ENCODE peak calls at places on chromosomes 12 and 14, in four cellular contexts. P, U, R and A are unnamed samples. For H3K4me1 and H3K27me3, the result is how much of the 10 kb centered on the place peaks cover.

GRCh38 chr12:62840311-62840710 is 94.6 kb downstream of the PPM1H start:
- DNase-seq in P (no peak), U (no peak), R (no peak), A (no peak)

GRCh38 chr12:116484807-116485206 is 74.4 kb upstream of the MAP1LC3B2 start:
- DNase-seq in U (no peak), P (peak), R (no peak), A (no peak)

GRCh38 chr14:93997082-93997481 is at the start of gene CCDC197:
- DNase-seq in R (no peak), U (no peak), P (no peak), A (no peak)

GRCh38 chr14:61203059-61203753 is 77.9 kb downstream of the TMEM30B start:
- DNase-seq in U (no peak), R (no peak), P (no peak), A (no peak)

GRCh38 chr12:68876471-68876870 is 56.5 kb downstream of the CPM start:
- DNase-seq in P (no peak), U (no peak), R (no peak), A (no peak)

GRCh38 chr12:17954788-17955187 is 135.2 kb downstream of the RERGL start:
- DNase-seq in U (no peak), P (no peak), R (no peak), A (no peak)

GRCh38 chr14:96905825-96906224 is 108.6 kb downstream of the VRK1 start:
- DNase-seq in U (no peak), R (no peak), P (no peak), A (no peak)

GRCh38 chr12:97912943-97913342 is 450.3 kb downstream of the RMST start:
- DNase-seq in P (peak), U (no peak), R (no peak), A (no peak)

GRCh38 chr12:34402899-34403705 is 380.8 kb downstream of the ALG10 start:
- DNase-seq in P (no peak), R (no peak), U (peak), A (no peak)

GRCh38 chr12:71440393-71441349 is 1.1 kb downstream of the LGR5 start:
- DNase-seq in P (no peak), U (peak), R (peak), A (no peak)

GRCh38 chr12:123905319-123905925 is 67.2 kb downstream of the CCDC92 start:
- DNase-seq in P (peak), U (peak), R (peak), A (peak)

GRCh38 chr12:46472893-46473633 is 100.5 kb upstream of the SLC38A2 start:
- DNase-seq in P (no peak), R (peak), U (peak), A (no peak)

GRCh38 chr12:87311206-87311605 is 718.0 kb downstream of the C12orf50 start:
- DNase-seq in P (no peak), U (no peak), R (no peak), A (no peak)

GRCh38 chr12:57918182-57918581 is 23.2 kb upstream of the ATP23 start:
- DNase-seq in U (no peak), P (no peak), R (no peak), A (no peak)

GRCh38 chr12:66262737-66263136 is 39.6 kb upstream of the HELB start:
- DNase-seq in R (no peak), P (no peak), U (no peak), A (no peak)

GRCh38 chr12:114220311-114220710 is 185.6 kb downstream of the TBX5 start:
- DNase-seq in R (no peak), P (no peak), U (no peak), A (no peak)

GRCh38 chr14:89340200-89340667 is 76.8 kb downstream of the FOXN3 start:
- DNase-seq in R (peak), U (no peak), P (no peak), A (no peak)

GRCh38 chr14:58637391-58638230 is at the start of gene DACT1:
- DNase-seq in U (peak), R (peak), P (peak), A (no peak)

GRCh38 chr14:95255487-95255886 is 64.2 kb downstream of the CLMN start:
- DNase-seq in P (peak), R (peak), U (peak), A (no peak)

GRCh38 chr14:95197498-95198010 is 40.2 kb upstream of the DICER1 start:
- DNase-seq in P (peak), R (peak), U (no peak), A (no peak)

GRCh38 chr14:31251028-31251958 is 43.7 kb upstream of the HECTD1 start:
- DNase-seq in R (no peak), U (peak), P (no peak), A (no peak)

GRCh38 chr12:68854078-68854468 is 46.1 kb downstream of the MDM2 start:
- DNase-seq in R (no peak), U (no peak), P (no peak), A (no peak)

GRCh38 chr14:38290601-38291190 is 34.8 kb upstream of the CLEC14A start:
- DNase-seq in U (no peak), P (no peak), R (peak), A (no peak)

GRCh38 chr14:100754020-100754419 is 27.3 kb downstream of the DLK1 start:
- DNase-seq in U (no peak), R (no peak), P (no peak), A (no peak)

GRCh38 chr12:117853600-117853999 is 115.2 kb downstream of the KSR2 start:
- DNase-seq in R (peak), P (no peak), U (peak), A (no peak)

GRCh38 chr12:52812749-52813148 is 1.2 kb downstream of the KRT4 start:
- DNase-seq in P (no peak), R (no peak), U (no peak), A (no peak)

GRCh38 chr12:32586390-32586789 is 92.7 kb upstream of the DNM1L start:
- DNase-seq in P (no peak), U (no peak), R (no peak), A (no peak)

DNA sequence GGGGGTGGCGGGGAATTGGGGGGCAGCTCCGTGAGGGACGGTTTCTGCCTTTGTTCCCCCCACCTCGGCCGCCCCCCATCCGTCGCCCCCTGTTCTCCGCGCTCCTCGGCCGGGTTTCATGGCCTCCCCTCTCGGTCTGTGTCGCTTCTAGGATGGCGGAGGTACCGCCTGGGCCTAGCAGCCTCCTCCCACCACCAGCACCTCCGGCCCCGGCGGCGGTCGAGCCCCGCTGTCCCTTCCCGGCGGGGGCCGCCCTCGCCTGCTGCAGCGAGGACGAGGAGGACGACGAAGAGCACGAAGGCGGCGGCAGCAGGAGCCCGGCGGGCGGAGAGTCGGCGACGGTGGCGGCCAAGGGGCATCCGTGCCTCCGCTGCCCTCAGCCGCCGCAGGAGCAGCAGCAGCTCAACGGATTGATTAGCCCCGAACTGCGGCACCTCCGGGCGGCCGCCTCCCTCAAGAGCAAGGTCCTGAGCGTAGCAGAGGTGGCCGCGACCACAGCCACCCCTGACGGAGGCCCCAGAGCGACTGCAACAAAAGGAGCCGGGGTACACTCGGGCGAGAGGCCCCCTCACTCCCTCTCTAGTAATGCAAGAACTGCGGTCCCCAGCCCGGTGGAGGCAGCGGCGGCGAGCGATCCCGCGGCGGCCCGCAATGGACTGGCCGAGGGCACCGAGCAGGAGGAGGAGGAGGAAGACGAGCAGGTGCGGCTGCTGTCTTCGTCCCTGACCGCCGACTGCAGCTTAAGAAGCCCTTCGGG is 598 bp downstream of the NAA30 start:
- DNase-seq in P (peak), R (peak), U (peak), A (peak)
- H3K27ac ChIP-seq in P (peak), R (peak), U (peak), A (peak)

GRCh38 chr12:109116611-109116949 is 193 bp downstream of the ACACB start:
- DNase-seq in R (no peak), U (no peak), P (no peak), A (no peak)
- H3K4me1 ChIP-seq in R (under half), U (under half), P (half or more), A (under half)

DNA sequence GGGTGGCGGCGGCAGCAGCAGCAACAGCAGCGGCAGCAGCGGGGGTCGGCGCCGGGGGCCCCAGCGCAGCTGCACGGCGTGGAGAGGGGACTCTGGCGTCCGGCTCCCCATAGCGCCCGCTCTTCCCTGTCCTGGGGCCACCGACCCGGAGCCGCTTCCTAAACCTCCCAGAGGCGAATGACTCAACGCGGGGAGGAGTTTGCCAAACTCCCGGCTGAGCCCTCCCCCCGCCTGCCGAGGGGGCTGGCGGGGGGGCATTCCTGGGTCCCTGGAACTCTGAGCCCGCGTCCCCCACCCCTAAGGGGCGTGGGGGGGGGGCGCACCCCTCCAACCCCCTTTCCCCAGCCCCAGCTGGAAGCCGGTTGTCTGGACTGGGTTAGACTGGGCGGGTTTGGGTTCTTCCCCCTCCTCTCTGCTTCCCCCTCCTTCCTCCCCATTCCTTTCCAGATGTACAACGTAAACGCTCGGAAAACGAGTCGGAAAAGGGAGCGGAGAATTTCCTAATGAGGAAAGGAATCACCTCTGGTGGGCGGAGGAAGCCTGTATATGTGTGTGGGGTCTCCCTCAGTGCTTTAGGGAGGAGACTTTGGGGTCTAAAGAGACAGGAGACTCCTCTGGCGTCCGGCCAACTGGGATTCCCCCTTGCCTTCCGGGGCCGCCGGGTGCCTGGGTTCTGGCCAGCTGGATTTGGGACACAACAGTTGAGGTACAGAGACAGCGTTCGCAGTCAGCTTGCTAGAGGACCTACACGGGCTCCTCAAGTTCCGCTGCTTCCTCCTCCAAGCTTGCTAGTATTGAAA is at the start of gene ITGA5:
- DNase-seq in R (peak), U (peak), P (peak), A (peak)
- H3K27me3 ChIP-seq in R (under half), U (under half), P (under half), A (under half)

GRCh38 chr12:39368891-39369290 is 74.0 kb downstream of the KIF21A start:
- DNase-seq in R (no peak), P (no peak), U (no peak), A (no peak)
- H3K27ac ChIP-seq in R (no peak), P (no peak), U (no peak), A (no peak)

GRCh38 chr12:6207254-6207942 is 7.2 kb downstream of the CD9 start:
- DNase-seq in U (no peak), R (no peak), P (peak), A (no peak)
- H3K4me1 ChIP-seq in U (half or more), R (under half), P (half or more), A (under half)

DNA sequence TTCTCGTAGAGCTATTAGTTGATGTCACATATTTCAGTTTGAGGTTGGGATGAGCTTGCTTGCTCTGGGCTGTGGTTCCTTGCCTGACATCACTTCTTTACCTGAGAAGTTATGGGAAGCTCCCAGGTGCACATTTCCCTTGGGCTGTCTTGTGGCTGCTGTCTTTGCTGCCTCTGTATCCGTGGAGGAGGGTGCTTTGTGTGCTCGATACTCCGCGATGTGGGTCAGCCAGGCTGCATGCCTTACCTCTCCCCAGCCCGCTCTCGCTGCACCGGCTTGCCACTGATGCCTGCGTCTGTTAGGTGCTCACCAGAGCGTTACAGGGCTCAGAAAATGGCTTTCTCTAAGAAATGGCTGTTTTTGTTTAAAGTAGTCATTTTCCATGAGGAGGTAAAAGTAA is 19.6 kb downstream of the PELI2 start:
- DNase-seq in U (no peak), R (no peak), P (peak), A (no peak)
- H3K27me3 ChIP-seq in U (under half), R (under half), P (under half), A (under half)

DNA sequence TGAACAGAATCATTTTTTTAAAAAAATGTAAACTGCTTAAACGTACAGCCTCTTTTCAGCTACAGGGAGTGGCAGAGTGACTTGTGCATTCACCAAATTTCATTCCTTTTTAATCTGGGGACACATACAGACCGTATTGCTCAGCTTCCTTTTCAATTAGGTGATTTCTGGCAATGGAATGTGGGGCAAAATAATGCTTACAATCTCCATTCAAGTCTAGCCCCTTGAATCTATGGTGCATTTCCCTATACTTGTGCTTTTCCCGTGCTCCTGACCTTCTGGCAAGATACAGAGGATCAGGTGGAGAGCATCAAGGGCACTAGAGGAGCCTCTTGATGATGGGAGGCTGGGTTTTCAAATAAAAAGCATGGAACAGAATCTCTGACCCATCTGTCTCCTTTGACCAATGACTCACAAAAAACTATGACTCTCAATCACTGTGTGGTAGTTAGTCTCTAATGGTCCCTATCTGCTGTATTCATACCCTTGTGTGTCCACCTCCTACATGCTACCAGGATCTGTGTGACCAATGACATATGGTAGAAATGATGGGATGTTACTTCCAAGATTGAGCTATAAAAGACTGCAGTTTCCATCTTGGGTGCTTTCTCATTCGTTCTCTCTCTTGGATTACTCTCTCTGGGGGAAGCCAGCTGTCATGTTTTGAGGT is 144.5 kb upstream of the BTG1 start:
- DNase-seq in R (no peak), P (no peak), U (no peak), A (no peak)
- H3K27ac ChIP-seq in R (no peak), P (no peak), U (no peak), A (no peak)

GRCh38 chr12:122887817-122888212 is 8.1 kb downstream of the VPS37B start:
- DNase-seq in R (no peak), U (no peak), P (no peak), A (no peak)
- H3K4me1 ChIP-seq in R (half or more), U (under half), P (half or more), A (under half)

GRCh38 chr12:54167500-54167896 is 21.3 kb downstream of the SMUG1 start:
- DNase-seq in P (no peak), U (no peak), R (no peak), A (no peak)

GRCh38 chr12:54169036-54169435 is 19.7 kb downstream of the SMUG1 start:
- DNase-seq in P (no peak), R (no peak), U (no peak), A (no peak)

GRCh38 chr12:54164402-54165145 is 24.2 kb downstream of the SMUG1 start:
- DNase-seq in U (no peak), R (no peak), P (peak), A (no peak)

GRCh38 chr12:54163147-54163546 is 25.6 kb downstream of the SMUG1 start:
- DNase-seq in R (no peak), P (no peak), U (no peak), A (no peak)

GRCh38 chr12:54166543-54167499 is 22.0 kb downstream of the SMUG1 start:
- DNase-seq in R (no peak), U (no peak), P (no peak), A (no peak)
- H3K27me3 ChIP-seq in R (under half), U (under half), P (under half), A (under half)